ENCODE peak calls at places on chromosomes 11 and 22, in six cellular contexts. B is endothelial cell; S is naive thymus-derived CD8-positive, alpha-beta T cell; E is esophagus squamous epithelium; K is activated T-cell treated with anti-CD3 and anti-CD28 coated beads for 48 hours; C is bronchial epithelial cell. L is an unnamed sample.

GRCh38 chr11:111429066-111429506 is 50.0 kb upstream of the POU2AF1 start:
- DNase-seq in B (peak), S (no peak), E (no peak), K (peak), C (peak), L (peak)

GRCh38 chr22:37951305-37951704 is 2.1 kb downstream of the C22orf23 start:
- DNase-seq in B (no peak), S (no peak), E (no peak), K (no peak), C (peak), L (no peak)

GRCh38 chr11:62603072-62603408 is 1.4 kb upstream of the MTA2 start:
- DNase-seq in B (no peak), S (no peak), E (no peak), K (no peak), C (no peak), L (no peak)

GRCh38 chr11:65719887-65720236 is 736 bp downstream of the RNASEH2C start:
- DNase-seq in B (peak), S (no peak), E (no peak), K (peak), C (peak), L (no peak)

GRCh38 chr11:74636633-74637184 is 44.3 kb downstream of the POLD3 start:
- DNase-seq in B (no peak), S (no peak), E (no peak), K (no peak), C (peak), L (no peak)

GRCh38 chr11:122874991-122875390 is 7.6 kb upstream of the JHY start:
- DNase-seq in B (no peak), S (no peak), E (no peak), K (no peak), C (no peak), L (no peak)

GRCh38 chr11:73598719-73599379 is 937 bp upstream of the FAM168A start:
- DNase-seq in B (no peak), S (no peak), E (no peak), K (no peak), C (no peak), L (no peak)

GRCh38 chr11:65920035-65920802 is 993 bp downstream of the DRAP1 start:
- DNase-seq in B (no peak), S (no peak), E (no peak), K (no peak), C (no peak), L (no peak)

GRCh38 chr11:28757725-28758515 is 649.7 kb downstream of the METTL15 start:
- DNase-seq in B (no peak), S (no peak), E (no peak), K (no peak), C (peak), L (no peak)

GRCh38 chr22:30591191-30591587 is 521 bp downstream of the PES1 start:
- DNase-seq in B (no peak), S (no peak), E (no peak), K (no peak), C (peak), L (no peak)

GRCh38 chr11:8963569-8964323 is 496 bp downstream of the TMEM9B start:
- DNase-seq in B (peak), S (peak), E (peak), K (peak), C (peak), L (peak)

GRCh38 chr22:20254975-20255946 is 12.9 kb downstream of the RTN4R start:
- DNase-seq in B (no peak), S (no peak), E (no peak), K (no peak), C (no peak), L (no peak)

GRCh38 chr11:76512851-76513653 is 68.2 kb downstream of the EMSY start:
- DNase-seq in B (no peak), S (no peak), E (no peak), K (no peak), C (peak), L (no peak)

GRCh38 chr11:131748146-131749050 is 378.0 kb downstream of the NTM start:
- DNase-seq in B (peak), S (no peak), E (no peak), K (peak), C (peak), L (no peak)

GRCh38 chr22:38817196-38817595 is 23.3 kb upstream of the DNAL4 start:
- DNase-seq in B (no peak), S (no peak), E (no peak), K (no peak), C (no peak), L (no peak)

GRCh38 chr22:17847360-17848078 is 73.2 kb upstream of the BID start:
- DNase-seq in B (no peak), S (no peak), E (no peak), K (no peak), C (peak), L (no peak)

GRCh38 chr11:117333921-117334320 is 6.3 kb downstream of the CEP164 start:
- DNase-seq in B (no peak), S (no peak), E (no peak), K (no peak), C (no peak), L (no peak)

GRCh38 chr11:125494987-125495725 is 909 bp downstream of the FEZ1 start:
- DNase-seq in B (peak), S (no peak), E (no peak), K (no peak), C (peak), L (no peak)

GRCh38 chr11:67275606-67276409 is 9.5 kb downstream of the GRK2 start:
- DNase-seq in B (no peak), S (no peak), E (no peak), K (no peak), C (no peak), L (no peak)